ENCODE peak calls at places on chromosomes 16 and 17, in nine cellular contexts. M, Z, U, N, S, O, I, H and Q are unnamed samples.
A peak's percentile ranks its signal among the peaks of the same experiment; 100 is the strongest.

GRCh38 chr17:28712037-28712704 is 483 bp upstream of the PROCA1 start:
- DNase-seq in I (peak; percentile 83), S (no peak), H (no peak), M (no peak), O (peak; percentile 90), Z (no peak), N (peak; percentile 27), U (no peak), Q (no peak)

GRCh38 chr17:49779730-49780220 is 8.7 kb upstream of the KAT7 start:
- DNase-seq in O (peak; percentile 56), S (peak; percentile 95), H (peak; percentile 36), Z (peak; percentile 40), I (peak; percentile 26), U (peak; percentile 34), N (peak; percentile 61), M (peak; percentile 83), Q (peak; percentile 6)

GRCh38 chr17:70310251-70310672 is 140.9 kb downstream of the KCNJ2 start:
- DNase-seq in M (no peak), O (no peak), H (no peak), N (no peak), S (peak; percentile 27), I (no peak), Z (no peak), U (no peak), Q (no peak)

GRCh38 chr17:31726980-31727427 is 132.0 kb downstream of the COPRS start:
- DNase-seq in U (no peak), I (no peak), S (no peak), M (peak; percentile 65), Z (no peak), O (no peak), N (no peak), H (no peak), Q (peak; percentile 76)

GRCh38 chr17:59361386-59361785 is 29.9 kb downstream of the YPEL2 start:
- DNase-seq in H (no peak), S (peak; percentile 97), M (peak; percentile 62), Z (no peak), U (no peak), N (no peak), I (no peak), O (no peak), Q (no peak)

GRCh38 chr17:64262422-64263260 is at the start of gene TEX2:
- DNase-seq in U (no peak), N (peak; percentile 53), Z (peak; percentile 86), S (peak; percentile 66), M (peak; percentile 41), H (peak; percentile 56), I (peak; percentile 40), O (peak; percentile 71), Q (peak; percentile 31)

GRCh38 chr16:5604770-5605169 is 507.2 kb upstream of the EEF2KMT start:
- DNase-seq in H (peak; percentile 11), U (peak; percentile 8), Z (peak; percentile 53), S (no peak), M (peak; percentile 15), N (peak; percentile 8), I (peak; percentile 46), O (peak; percentile 85), Q (peak; percentile 5)

GRCh38 chr17:17581509-17581908 is 10.0 kb downstream of the PEMT start:
- DNase-seq in O (no peak), I (no peak), N (no peak), S (no peak), H (no peak), M (no peak), Z (no peak), U (no peak), Q (no peak)

GRCh38 chr16:62391940-62392339 is 355.7 kb upstream of the CDH8 start:
- DNase-seq in N (no peak), H (no peak), U (no peak), Z (no peak), M (no peak), I (no peak), O (no peak), S (no peak), Q (no peak)

GRCh38 chr17:7548585-7549400 is at the start of gene TNFSF12:
- DNase-seq in O (no peak), H (no peak), U (no peak), N (no peak), S (peak; percentile 66), Z (peak; percentile 92), M (peak; percentile 31), I (peak; percentile 68), Q (no peak)

GRCh38 chr17:78038748-78039288 is 80.3 kb downstream of the TNRC6C start:
- DNase-seq in Z (no peak), O (no peak), U (no peak), N (no peak), M (no peak), S (no peak), I (no peak), H (no peak), Q (no peak)

GRCh38 chr17:28958820-28959455 is 7.6 kb upstream of the PHF12 start:
- DNase-seq in M (no peak), S (no peak), N (no peak), Z (no peak), U (no peak), H (no peak), I (no peak), O (no peak), Q (no peak)

GRCh38 chr16:66904428-66904845 is 14.2 kb downstream of the CDH16 start:
- DNase-seq in M (no peak), H (no peak), S (no peak), U (no peak), Z (peak; percentile 14), N (no peak), O (no peak), I (no peak), Q (no peak)

GRCh38 chr17:80080081-80080480 is 21.3 kb upstream of the GAA start:
- DNase-seq in S (peak; percentile 31), I (peak; percentile 34), Z (no peak), M (no peak), H (no peak), U (no peak), O (no peak), N (no peak), Q (no peak)

GRCh38 chr17:39925282-39926134 is 1.9 kb downstream of the ORMDL3 start:
- DNase-seq in H (peak; percentile 23), I (peak; percentile 24), U (no peak), N (no peak), S (no peak), M (no peak), O (no peak), Z (no peak), Q (no peak)

GRCh38 chr17:38617074-38617860 is 11.5 kb upstream of the SRCIN1 start:
- DNase-seq in S (no peak), U (no peak), Z (no peak), M (no peak), I (peak; percentile 37), O (no peak), N (no peak), H (no peak), Q (no peak)

GRCh38 chr17:50164697-50164988 is 1.2 kb upstream of the SGCA start:
- DNase-seq in U (no peak), N (no peak), S (no peak), Z (no peak), M (no peak), I (no peak), O (no peak), H (no peak), Q (no peak)

GRCh38 chr17:59415397-59415796 is 83.9 kb downstream of the YPEL2 start:
- DNase-seq in O (no peak), N (no peak), H (no peak), S (no peak), Z (no peak), M (no peak), U (no peak), I (no peak), Q (no peak)

GRCh38 chr16:69187891-69188451 is 1.0 kb downstream of the SNTB2 start:
- DNase-seq in O (peak; percentile 80), H (peak; percentile 60), N (peak; percentile 67), S (peak; percentile 64), U (no peak), M (peak; percentile 36), Z (no peak), I (peak; percentile 50), Q (peak; percentile 37)

GRCh38 chr17:30922235-30922993 is 669 bp downstream of the ADAP2 start:
- DNase-seq in U (no peak), M (no peak), O (peak; percentile 57), N (no peak), H (no peak), Z (peak; percentile 67), S (peak; percentile 44), I (peak; percentile 66), Q (no peak)

GRCh38 chr16:87681990-87682570 is 79.8 kb downstream of the JPH3 start:
- DNase-seq in U (peak; percentile 10), M (no peak), Z (no peak), N (peak; percentile 69), H (no peak), S (peak; percentile 85), O (peak; percentile 81), I (peak; percentile 89), Q (no peak)
- H3K4me1 ChIP-seq in U (peaks cover 10% of the 10 kb centered on the region), M (no peaks in the 10 kb centered on the region), Z (no peaks in the 10 kb centered on the region), N (peaks cover 11% of the 10 kb centered on the region), H (no peaks in the 10 kb centered on the region), S (peaks cover 5% of the 10 kb centered on the region), O (no peaks in the 10 kb centered on the region), I (no peaks in the 10 kb centered on the region), Q (no peaks in the 10 kb centered on the region)

DNA sequence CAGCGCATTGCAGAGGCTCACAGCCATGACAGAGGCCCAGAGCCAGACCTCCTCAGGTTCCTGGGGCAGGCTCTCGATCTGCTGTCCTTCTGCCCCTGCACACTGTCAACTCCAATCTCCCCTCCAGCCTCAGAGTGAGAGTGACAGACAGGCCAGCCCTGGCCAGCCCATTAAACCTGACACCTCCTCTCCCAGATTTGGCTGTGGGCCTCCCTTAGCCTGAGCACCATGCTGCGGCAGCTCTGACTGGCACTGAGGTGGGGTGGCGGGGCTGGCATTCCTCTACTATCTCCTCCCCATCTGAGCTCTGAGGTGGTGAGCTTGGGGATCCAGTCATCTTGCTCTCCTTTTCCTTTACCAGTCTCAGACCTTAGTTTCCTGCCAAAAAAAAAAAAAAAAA is 15.5 kb upstream of the C1QL1 start:
- DNase-seq in Z (no peak), S (no peak), O (no peak), I (no peak), M (no peak), H (no peak), U (no peak), N (no peak), Q (no peak)
- H3K9me2 ChIP-seq in Z (no peaks in the 10 kb centered on the region), S (no peaks in the 10 kb centered on the region), O (no peaks in the 10 kb centered on the region), I (no peaks in the 10 kb centered on the region), M (no peaks in the 10 kb centered on the region), H (no peaks in the 10 kb centered on the region), U (no peaks in the 10 kb centered on the region), N (no peaks in the 10 kb centered on the region), Q (no peaks in the 10 kb centered on the region)

GRCh38 chr17:55903028-55903690 is 152.3 kb downstream of the PCTP start:
- DNase-seq in N (no peak), Z (no peak), M (no peak), U (no peak), S (peak; percentile 7), H (no peak), I (no peak), O (no peak), Q (no peak)
- H3K4me1 ChIP-seq in N (no peaks in the 10 kb centered on the region), Z (no peaks in the 10 kb centered on the region), M (no peaks in the 10 kb centered on the region), U (no peaks in the 10 kb centered on the region), S (no peaks in the 10 kb centered on the region), H (no peaks in the 10 kb centered on the region), I (no peaks in the 10 kb centered on the region), O (no peaks in the 10 kb centered on the region), Q (no peaks in the 10 kb centered on the region)

DNA sequence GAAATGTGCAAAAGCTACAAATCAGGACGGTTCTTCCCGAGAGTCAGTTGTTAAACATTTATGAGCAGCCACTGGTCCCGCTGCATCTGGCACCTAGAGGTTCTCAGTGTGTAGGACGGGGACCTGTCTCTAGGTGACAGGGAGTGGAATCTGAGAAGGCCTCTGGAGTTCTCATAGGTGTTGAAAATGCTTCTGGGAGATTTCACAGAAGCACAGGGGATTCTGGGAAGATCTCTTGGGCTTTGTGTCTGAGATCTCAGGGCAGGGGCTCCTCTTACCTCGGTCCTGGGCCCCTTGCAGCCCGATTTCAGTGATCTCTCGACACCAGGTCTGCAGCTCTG is 8.9 kb downstream of the ALOX15 start:
- DNase-seq in U (no peak), S (no peak), O (no peak), I (no peak), N (no peak), M (no peak), H (no peak), Z (no peak), Q (no peak)
- H3K9me2 ChIP-seq in U (no peaks in the 10 kb centered on the region), S (no peaks in the 10 kb centered on the region), O (no peaks in the 10 kb centered on the region), I (no peaks in the 10 kb centered on the region), N (no peaks in the 10 kb centered on the region), M (no peaks in the 10 kb centered on the region), H (no peaks in the 10 kb centered on the region), Z (no peaks in the 10 kb centered on the region), Q (no peaks in the 10 kb centered on the region)